ENCODE peak calls at places on chromosomes 1 and 21, in nine cellular contexts. L is mesothelial cell of epicardium; Q is uterus; W is heart left ventricle; B is activated naive CD4-positive, alpha-beta T cell treated with anti-CD3 and anti-CD28 coated beads, Interleukin-2, amount 50 U/mL, for 72 hours; P is iPS-NIHi11; Z is T-helper 1 cell; S is LNCaP clone FGC; R is AG09309. U is an unnamed sample.

GRCh38 chr1:156909671-156910070 is 10.8 kb upstream of the LRRC71 start:
- DNase-seq in Q (no peak), R (no peak), S (no peak), Z (no peak), W (no peak), L (no peak), B (no peak), P (no peak), U (no peak)

GRCh38 chr1:79100385-79100784 is 93.9 kb upstream of the ADGRL4 start:
- DNase-seq in P (no peak), Q (no peak), L (no peak), S (no peak), R (peak; percentile 64), B (no peak), Z (no peak), W (no peak), U (no peak)

GRCh38 chr1:47229884-47230691 is 1.9 kb downstream of the TAL1 start:
- DNase-seq in W (no peak), B (no peak), S (no peak), Z (no peak), Q (no peak), L (no peak), P (no peak), R (no peak), U (no peak)

GRCh38 chr1:222644649-222645005 is 26.7 kb downstream of the MIA3 start:
- DNase-seq in R (no peak), B (no peak), Z (no peak), Q (no peak), L (no peak), S (no peak), W (no peak), P (no peak), U (no peak)

GRCh38 chr21:26490771-26491170 is 82.3 kb downstream of the CYYR1 start:
- DNase-seq in P (peak; percentile 36), B (no peak), R (no peak), S (no peak), L (no peak), Z (no peak), Q (no peak), W (no peak), U (no peak)

GRCh38 chr1:212260557-212261342 is 24.5 kb upstream of the PPP2R5A start:
- DNase-seq in W (no peak), Z (no peak), Q (no peak), R (no peak), B (peak; percentile 18), S (no peak), L (no peak), P (no peak), U (no peak)

GRCh38 chr1:217569021-217569420 is 61.9 kb downstream of the GPATCH2 start:
- DNase-seq in R (no peak), Z (no peak), P (no peak), B (no peak), S (no peak), W (no peak), L (no peak), Q (no peak), U (no peak)

GRCh38 chr1:150887018-150887417 is at the start of gene CTXND2:
- DNase-seq in W (no peak), B (no peak), S (no peak), L (no peak), Q (no peak), R (no peak), P (no peak), Z (no peak), U (no peak)

GRCh38 chr1:239719642-239720258 is 333.4 kb downstream of the CHRM3 start:
- DNase-seq in P (no peak), R (no peak), W (no peak), L (no peak), S (no peak), Q (no peak), Z (peak; percentile 8), B (peak; percentile 41), U (no peak)

GRCh38 chr1:54287821-54288220 is 87.9 kb downstream of the MRPL37 start:
- DNase-seq in P (no peak), S (no peak), Q (no peak), W (no peak), R (no peak), L (no peak), B (no peak), Z (no peak), U (no peak)

GRCh38 chr1:58727363-58727762 is 27.5 kb upstream of the MYSM1 start:
- DNase-seq in Q (no peak), B (no peak), W (no peak), S (no peak), P (no peak), R (peak; percentile 52), L (no peak), Z (no peak), U (no peak)

GRCh38 chr1:78277253-78277652 is 213.5 kb upstream of the PTGFR start:
- DNase-seq in S (no peak), B (no peak), W (no peak), L (no peak), Z (no peak), P (no peak), R (no peak), Q (no peak), U (no peak)

GRCh38 chr1:179933219-179933618 is 21.4 kb upstream of the CEP350 start:
- DNase-seq in Q (no peak), L (no peak), R (no peak), P (no peak), S (no peak), Z (no peak), B (no peak), W (no peak), U (no peak)

GRCh38 chr1:170307426-170307825 is 161.7 kb downstream of the NTMT2 start:
- DNase-seq in Z (no peak), B (no peak), Q (no peak), P (no peak), W (no peak), S (no peak), R (no peak), L (no peak), U (no peak)

U was measured in activated B cell treated with CpG ODN at 0.5 μM for 24 hours.